ENCODE peak calls at places on chromosomes 3 and 15, in four cellular contexts. I, T, V and P are unnamed samples. For H3K4me1, the result is how much of the 10 kb centered on the place peaks cover.

GRCh38 chr15:88003928-88004327 is 252.6 kb downstream of the NTRK3 start:
- DNase-seq in I (no peak), T (no peak), V (no peak), P (no peak)

GRCh38 chr3:189372205-189372764 is 200.5 kb downstream of the TPRG1 start:
- DNase-seq in I (no peak), T (no peak), V (no peak), P (no peak)

GRCh38 chr3:16060945-16061344 is 113.5 kb upstream of the GALNT15 start:
- DNase-seq in I (no peak), T (no peak), V (no peak), P (no peak)

GRCh38 chr15:23877502-23878412 is 190.7 kb upstream of the NDN start:
- DNase-seq in I (peak), T (peak), V (peak), P (no peak)

GRCh38 chr3:135168822-135169221 is 373.8 kb downstream of the EPHB1 start:
- DNase-seq in I (no peak), T (no peak), V (no peak), P (no peak)

GRCh38 chr3:186213946-186214345 is 105.1 kb upstream of the ETV5 start:
- DNase-seq in I (no peak), T (no peak), V (no peak), P (no peak)

GRCh38 chr3:172675371-172676193 is 35.3 kb downstream of the NCEH1 start:
- DNase-seq in I (peak), T (peak), V (no peak), P (no peak)

GRCh38 chr3:67018105-67018788 is 20.1 kb downstream of the KBTBD8 start:
- DNase-seq in I (peak), T (no peak), V (no peak), P (no peak)

GRCh38 chr3:134291300-134292254 is 40.9 kb upstream of the RYK start:
- DNase-seq in I (no peak), T (no peak), V (peak), P (no peak)

GRCh38 chr15:101049282-101049681 is 130.1 kb downstream of the LRRK1 start:
- DNase-seq in I (no peak), T (no peak), V (peak), P (no peak)

GRCh38 chr15:75019916-75020315 is 3.5 kb upstream of the PPCDC start:
- DNase-seq in I (no peak), T (no peak), V (no peak), P (no peak)

GRCh38 chr3:122188758-122189157 is 5.3 kb downstream of the CASR start:
- DNase-seq in I (no peak), T (no peak), V (no peak), P (no peak)

GRCh38 chr15:94265009-94265408 is 33.6 kb downstream of the MCTP2 start:
- DNase-seq in I (no peak), T (no peak), V (no peak), P (no peak)

GRCh38 chr15:95446854-95447253 is 883.6 kb upstream of the NR2F2 start:
- DNase-seq in I (no peak), T (no peak), V (no peak), P (peak)

DNA sequence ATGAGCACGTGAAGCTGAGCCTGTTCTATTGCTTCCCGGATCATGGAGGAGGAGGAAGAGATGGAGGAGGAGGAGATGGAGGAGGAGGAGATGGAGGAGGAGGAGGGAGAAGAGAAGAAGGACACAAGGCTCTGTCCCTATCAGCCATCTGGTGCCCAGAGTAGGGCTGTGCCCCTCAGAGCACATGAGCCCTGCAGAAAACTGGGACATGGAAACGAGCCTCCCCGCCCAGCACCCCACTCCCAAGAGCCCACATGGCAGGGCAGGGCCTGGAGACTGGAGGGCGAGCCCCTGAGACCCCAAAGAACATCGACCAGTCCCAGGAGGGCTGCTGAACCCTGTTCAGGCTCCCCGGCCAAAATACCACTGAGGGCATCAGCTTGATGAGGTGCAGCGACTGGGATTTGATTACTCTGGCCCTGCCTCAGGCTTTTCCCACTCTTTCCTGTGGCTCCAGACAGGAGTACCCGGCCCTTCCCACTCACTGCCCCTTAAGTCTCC is 285.6 kb downstream of the UACA start:
- DNase-seq in I (no peak), T (no peak), V (no peak), P (no peak)
- H3K4me1 ChIP-seq in I (under half), T (under half), V (under half), P (under half)

GRCh38 chr3:12439161-12439560 is 45.1 kb upstream of the TSEN2 start:
- DNase-seq in I (no peak), T (no peak), V (no peak), P (no peak)

GRCh38 chr3:12443781-12444522 is 40.3 kb upstream of the TSEN2 start:
- DNase-seq in I (no peak), T (no peak), V (no peak), P (no peak)

GRCh38 chr3:12442654-12443501 is 41.4 kb upstream of the TSEN2 start:
- DNase-seq in I (no peak), T (no peak), V (no peak), P (no peak)

GRCh38 chr3:12438318-12438717 is 46.0 kb upstream of the TSEN2 start:
- DNase-seq in I (no peak), T (no peak), V (no peak), P (no peak)

DNA sequence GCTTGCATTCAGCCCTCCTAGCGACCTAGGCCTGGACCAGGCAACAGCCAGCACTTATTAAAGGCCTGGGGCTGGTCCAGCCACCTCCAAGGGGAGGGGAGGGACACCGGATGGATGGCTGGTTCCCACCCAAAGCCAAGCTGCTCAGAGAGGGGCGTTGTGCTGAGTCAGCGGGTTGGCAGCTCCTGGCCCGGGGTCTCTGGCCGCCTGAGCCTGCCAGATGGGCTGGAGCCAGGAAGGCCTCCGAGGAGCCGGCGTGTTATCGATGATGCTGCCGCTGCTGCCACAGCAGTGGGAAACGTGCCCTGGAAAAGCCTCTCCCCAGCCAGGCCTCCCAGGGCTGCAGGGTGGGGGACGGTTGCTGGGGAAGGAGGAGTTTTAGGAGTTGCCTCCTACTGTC is 43.4 kb upstream of the TSEN2 start:
- DNase-seq in I (no peak), T (no peak), V (no peak), P (no peak)
- TF ChIP-seq CEBPB in I (no peak), T (no peak), V (no peak), P (no peak)

GRCh38 chr3:179615458-179616173 is 11.0 kb downstream of the NDUFB5 start:
- DNase-seq in I (peak), T (no peak), V (no peak), P (no peak)
- TF ChIP-seq GABPA in I (no peak), T (no peak), V (no peak), P (no peak)

GRCh38 chr15:73602992-73603391 is 30.2 kb downstream of the NPTN start:
- DNase-seq in I (no peak), T (no peak), V (no peak), P (no peak)

GRCh38 chr15:73600413-73601050 is 32.7 kb downstream of the NPTN start:
- DNase-seq in I (no peak), T (no peak), V (no peak), P (no peak)

GRCh38 chr15:73604477-73604876 is 28.7 kb downstream of the NPTN start:
- DNase-seq in I (no peak), T (no peak), V (no peak), P (no peak)

GRCh38 chr15:73601449-73602425 is 31.5 kb downstream of the NPTN start:
- DNase-seq in I (peak), T (peak), V (no peak), P (no peak)

GRCh38 chr15:73602444-73602843 is 30.7 kb downstream of the NPTN start:
- DNase-seq in I (no peak), T (no peak), V (no peak), P (no peak)
- H3K4me1 ChIP-seq in I (under half), T (half or more), V (under half), P (under half)

GRCh38 chr3:194573680-194574437 is 59.4 kb downstream of the TMEM44 start:
- DNase-seq in I (peak), T (peak), V (peak), P (no peak)

GRCh38 chr3:194574639-194575483 is 58.4 kb downstream of the TMEM44 start:
- DNase-seq in I (peak), T (no peak), V (no peak), P (no peak)

GRCh38 chr3:194577985-194578905 is 55.0 kb downstream of the TMEM44 start:
- DNase-seq in I (peak), T (peak), V (no peak), P (no peak)

GRCh38 chr3:194572944-194573491 is 60.2 kb downstream of the TMEM44 start:
- DNase-seq in I (no peak), T (no peak), V (no peak), P (no peak)

GRCh38 chr3:194575484-194576210 is 57.6 kb downstream of the TMEM44 start:
- DNase-seq in I (no peak), T (no peak), V (peak), P (no peak)
- TF ChIP-seq CEBPB in I (no peak), T (no peak), V (no peak), P (no peak)

GRCh38 chr15:79186616-79187015 is 95.9 kb upstream of the ANKRD34C start:
- DNase-seq in I (no peak), T (no peak), V (no peak), P (no peak)

GRCh38 chr15:79179597-79179996 is 89.0 kb upstream of the RASGRF1 start:
- DNase-seq in I (no peak), T (no peak), V (no peak), P (no peak)

GRCh38 chr15:79180318-79180717 is 89.7 kb upstream of the RASGRF1 start:
- DNase-seq in I (no peak), T (no peak), V (no peak), P (no peak)

GRCh38 chr15:79184465-79184892 is 93.9 kb upstream of the RASGRF1 start:
- DNase-seq in I (peak), T (peak), V (peak), P (peak)

GRCh38 chr15:79185199-79185598 is 94.6 kb upstream of the RASGRF1 start:
- DNase-seq in I (peak), T (no peak), V (peak), P (no peak)
- TF ChIP-seq GABPA in I (no peak), T (no peak), V (no peak), P (no peak)

DNA sequence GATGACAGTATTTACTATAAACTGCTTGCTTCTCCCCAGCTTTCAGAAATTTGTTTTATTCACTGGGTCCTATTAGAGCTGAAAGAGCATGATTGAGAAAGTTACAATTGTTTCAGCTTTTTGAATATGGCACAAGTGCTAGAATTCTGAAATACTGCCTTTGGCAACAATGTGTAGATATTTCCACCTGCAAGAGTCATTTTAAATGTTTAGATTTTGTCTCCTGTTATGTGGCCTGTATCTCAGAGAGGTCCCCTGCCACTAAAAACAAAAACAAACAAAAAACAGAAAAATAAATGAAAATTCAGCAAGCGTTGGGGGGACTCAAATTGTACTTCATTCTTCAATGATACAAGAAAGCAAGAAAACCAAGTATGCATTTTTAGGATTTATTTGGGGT is 28.7 kb downstream of the TGFBR2 start:
- DNase-seq in I (no peak), T (no peak), V (no peak), P (no peak)
- H3K4me1 ChIP-seq in I (under half), T (half or more), V (under half), P (under half)

GRCh38 chr3:126083913-126084514 is at the start of gene SLC41A3:
- DNase-seq in I (peak), T (peak), V (peak), P (peak)
- TF ChIP-seq CEBPB in I (no peak), T (no peak), V (no peak), P (no peak)

DNA sequence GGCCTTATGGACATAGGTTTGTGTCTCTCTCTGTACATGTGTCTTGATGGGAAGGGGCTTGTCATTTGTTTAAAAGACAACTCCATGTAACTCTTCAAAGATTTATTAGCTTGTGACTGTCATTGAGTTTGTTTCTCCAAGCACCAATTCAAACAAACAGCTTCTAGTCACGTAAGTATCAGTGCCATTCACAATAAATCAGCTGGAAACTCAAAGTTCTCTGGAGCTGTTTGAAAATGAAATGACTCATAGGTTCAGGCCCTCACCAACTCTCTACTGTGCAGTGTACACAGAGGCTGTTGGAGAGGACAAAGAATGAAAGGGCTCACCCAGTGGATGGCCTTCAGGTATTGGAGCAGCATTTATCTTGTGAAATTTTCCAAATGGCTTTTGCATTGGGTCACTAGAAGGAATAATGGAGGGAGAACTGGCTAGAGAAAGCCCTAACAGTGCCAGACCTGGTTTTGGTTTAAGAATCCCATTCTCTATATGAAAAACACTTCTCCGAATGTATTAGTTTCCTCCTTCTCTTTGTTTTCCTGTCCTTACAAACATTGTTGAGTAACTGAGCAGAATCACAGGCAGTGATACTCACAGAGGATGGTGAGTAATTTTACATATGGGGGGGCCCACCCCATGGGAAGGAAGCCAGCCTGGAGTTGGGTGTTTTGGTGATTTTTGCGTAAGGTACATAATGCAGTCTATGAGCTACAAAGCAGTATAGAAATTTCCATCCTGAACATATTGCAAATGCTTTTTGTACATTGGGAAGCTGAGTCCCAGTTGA is 476.5 kb downstream of the AGBL1 start:
- DNase-seq in I (no peak), T (peak), V (no peak), P (no peak)
- TF ChIP-seq GABPA in I (no peak), T (no peak), V (no peak), P (no peak)